ENCODE peak calls at places on chromosomes 3 and 15, in four cellular contexts. Y, K, O and F are unnamed samples.

GRCh38 chr15:63531586-63531985 is 27.2 kb downstream of the USP3 start:
- DNase-seq in K (no peak), Y (peak), O (peak), F (no peak)

GRCh38 chr3:171966533-171967136 is 72.7 kb upstream of the FNDC3B start:
- DNase-seq in O (no peak), Y (peak), K (no peak), F (no peak)

GRCh38 chr3:183149915-183150825 is 12.4 kb downstream of the LAMP3 start:
- DNase-seq in O (no peak), Y (no peak), K (no peak), F (no peak)

GRCh38 chr3:52063026-52063723 is 6.8 kb upstream of the DUSP7 start:
- DNase-seq in Y (no peak), O (no peak), K (no peak), F (no peak)

GRCh38 chr3:193829781-193830180 is 236.8 kb downstream of the OPA1 start:
- DNase-seq in K (no peak), Y (no peak), O (no peak), F (peak)

GRCh38 chr3:165883866-165884478 is 46.7 kb upstream of the BCHE start:
- DNase-seq in K (no peak), Y (peak), O (no peak), F (no peak)

GRCh38 chr3:129360705-129361460 is 67.6 kb downstream of the EFCAB12 start:
- DNase-seq in K (no peak), Y (no peak), O (no peak), F (no peak)

GRCh38 chr15:46280753-46281521 is 646.1 kb downstream of the SQOR start:
- DNase-seq in K (no peak), O (no peak), Y (no peak), F (no peak)

GRCh38 chr3:9946112-9947024 is 5.8 kb downstream of the PRRT3 start:
- DNase-seq in Y (peak), O (no peak), K (peak), F (peak)

GRCh38 chr3:9948586-9948985 is 3.6 kb downstream of the PRRT3 start:
- DNase-seq in O (no peak), K (no peak), Y (no peak), F (no peak)

GRCh38 chr3:9949115-9949514 is 3.1 kb downstream of the PRRT3 start:
- DNase-seq in O (no peak), K (no peak), Y (no peak), F (no peak)

GRCh38 chr3:9945358-9945757 is 6.8 kb downstream of the PRRT3 start:
- DNase-seq in O (no peak), Y (no peak), K (no peak), F (no peak)

DNA sequence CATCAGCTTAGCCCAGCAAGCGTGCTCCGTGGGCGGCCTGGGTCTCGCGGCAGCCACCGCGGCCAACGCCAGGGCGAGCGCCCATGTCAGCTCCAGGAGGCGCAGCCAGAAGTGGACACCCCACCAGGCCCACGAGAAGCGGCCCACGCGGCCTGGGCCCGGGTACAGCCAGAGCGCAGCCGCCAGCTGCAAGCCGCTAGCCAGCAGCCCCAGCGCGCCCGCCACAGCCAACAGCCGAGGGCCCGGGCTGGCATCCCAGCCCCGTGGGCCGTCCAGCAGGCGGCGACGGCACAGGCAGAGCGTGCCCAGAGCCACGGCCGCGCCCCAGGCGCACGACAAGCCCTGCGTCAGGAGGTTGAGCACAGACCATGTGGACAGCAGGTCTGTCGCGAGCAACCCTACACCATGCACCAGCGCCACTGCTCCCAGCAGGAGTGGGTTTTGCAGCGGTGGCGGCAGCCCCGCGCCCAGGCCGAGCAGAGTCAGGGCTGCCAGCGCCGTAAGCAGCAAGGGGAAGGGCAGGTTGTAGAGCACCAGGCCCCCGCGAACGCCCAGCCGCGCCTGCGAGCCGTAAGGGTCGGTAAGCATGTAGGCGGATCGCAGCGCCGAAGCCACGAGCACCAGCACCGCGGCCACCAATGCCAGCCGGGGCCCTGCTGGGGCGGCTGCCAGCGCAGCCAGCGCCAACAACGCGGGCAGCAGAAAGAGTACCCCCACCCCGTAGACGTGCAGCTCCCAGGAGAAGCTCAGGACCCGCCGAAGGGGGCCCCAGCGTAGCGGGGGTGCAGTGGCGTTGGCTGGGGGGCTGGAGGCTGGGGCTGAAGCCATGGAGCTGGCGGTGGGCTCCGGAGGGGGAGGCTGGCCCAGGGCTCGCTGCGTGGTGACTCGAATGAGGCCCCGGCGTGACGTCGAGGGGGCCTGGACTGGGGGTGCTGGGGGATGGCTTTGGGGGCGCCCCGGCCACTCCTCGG is 4.9 kb downstream of the PRRT3 start:
- DNase-seq in Y (peak), K (peak), O (no peak), F (peak)
- TF ChIP-seq CTCF in Y (peak), K (peak), O (no peak), F (peak)

DNA sequence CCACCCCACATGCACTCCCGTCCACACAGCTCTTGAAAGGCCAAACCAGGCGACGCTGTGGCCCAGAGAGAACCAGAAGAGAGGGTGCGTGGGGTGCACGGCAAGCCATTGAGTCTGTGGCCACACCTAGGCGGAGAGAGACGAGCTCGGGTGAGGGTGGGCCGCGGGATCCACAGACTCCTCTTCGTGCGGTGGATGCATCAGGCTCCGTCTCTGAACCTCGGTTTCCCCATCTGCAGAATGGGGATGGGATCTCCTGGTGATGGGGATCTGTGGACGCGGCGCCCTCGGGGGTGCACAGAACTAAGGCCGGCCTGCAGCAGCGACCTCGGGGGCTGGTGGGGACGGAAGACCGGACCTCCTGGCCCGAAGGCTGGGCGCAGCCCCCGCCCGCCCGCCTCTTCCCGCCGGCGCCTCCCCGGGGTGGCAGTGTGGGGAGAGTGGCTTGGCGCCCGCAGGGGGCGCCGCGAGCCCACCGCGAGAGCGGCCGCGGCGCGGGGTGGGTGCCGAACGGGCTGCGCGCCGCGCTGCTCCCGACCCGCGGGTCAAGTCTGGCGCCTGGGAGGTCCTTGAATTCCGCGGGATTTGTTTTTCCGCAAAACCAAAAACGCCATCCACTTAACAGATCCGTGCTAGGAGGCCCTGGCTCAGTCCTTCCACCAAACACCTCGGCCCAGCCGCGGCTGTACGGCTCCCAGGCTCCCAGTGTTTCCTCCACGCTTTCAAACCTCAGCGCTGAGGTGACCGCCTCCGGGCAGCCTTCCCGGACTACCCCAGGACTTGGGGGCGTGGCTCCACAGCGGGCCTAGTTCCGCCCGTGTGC is 13.2 kb upstream of the ADPGK start:
- DNase-seq in O (peak), K (no peak), Y (peak), F (peak)
- TF ChIP-seq MAZ in O (no peak), K (peak), Y (no peak), F (peak)

GRCh38 chr15:69561071-69561784 is 108.6 kb downstream of the RPLP1 start:
- DNase-seq in Y (no peak), O (no peak), K (peak), F (no peak)

GRCh38 chr15:69562097-69562496 is 109.5 kb downstream of the RPLP1 start:
- DNase-seq in O (no peak), K (no peak), Y (no peak), F (no peak)

GRCh38 chr15:69565066-69565465 is 112.4 kb downstream of the RPLP1 start:
- DNase-seq in Y (no peak), O (no peak), K (no peak), F (no peak)

GRCh38 chr15:69559440-69560215 is 107.0 kb downstream of the RPLP1 start:
- DNase-seq in O (no peak), Y (no peak), K (no peak), F (no peak)

GRCh38 chr15:69562564-69562963 is 109.9 kb downstream of the RPLP1 start:
- DNase-seq in O (no peak), Y (no peak), K (no peak), F (no peak)
- TF ChIP-seq CTCF in O (no peak), Y (no peak), K (no peak), F (no peak)

DNA sequence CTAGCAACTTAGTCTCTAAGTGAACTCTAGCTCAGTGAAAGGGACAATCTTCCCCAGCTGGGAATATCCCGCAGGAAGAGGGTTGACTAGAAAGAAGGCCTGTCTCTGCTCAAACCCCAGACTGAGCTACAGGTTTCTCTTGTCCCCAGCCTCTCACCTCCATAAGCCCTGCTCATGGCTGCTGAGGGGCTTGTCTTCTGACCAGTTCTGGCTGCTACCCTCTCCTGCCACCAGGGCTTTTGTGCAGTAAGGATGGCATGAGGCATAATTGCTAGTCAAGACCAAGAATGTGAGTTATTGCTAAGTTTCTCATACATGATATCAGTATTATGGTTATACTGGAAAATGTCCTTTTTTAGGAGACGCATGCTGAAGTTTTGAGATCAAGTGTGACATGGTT is 21.3 kb downstream of the WDR53 start:
- DNase-seq in K (no peak), O (no peak), Y (no peak), F (no peak)
- TF ChIP-seq MAZ in K (no peak), O (no peak), Y (no peak), F (no peak)

GRCh38 chr3:157356541-157356940 is 80.1 kb upstream of the PTX3 start:
- DNase-seq in O (no peak), Y (no peak), K (no peak), F (no peak)

GRCh38 chr3:157354254-157354653 is 82.4 kb upstream of the PTX3 start:
- DNase-seq in O (no peak), Y (no peak), K (no peak), F (no peak)

GRCh38 chr3:157355276-157355675 is 81.4 kb upstream of the PTX3 start:
- DNase-seq in Y (no peak), O (no peak), K (no peak), F (no peak)

GRCh38 chr3:157353657-157354056 is 83.0 kb upstream of the PTX3 start:
- DNase-seq in O (no peak), K (no peak), Y (no peak), F (no peak)

GRCh38 chr3:157354722-157355121 is 81.9 kb upstream of the PTX3 start:
- DNase-seq in Y (no peak), O (peak), K (no peak), F (peak)
- TF ChIP-seq CTCF in Y (peak), O (peak), K (peak), F (peak)

GRCh38 chr3:123750209-123750608 is 133.9 kb downstream of the MYLK start:
- DNase-seq in O (no peak), Y (no peak), K (no peak), F (no peak)

GRCh38 chr3:123749716-123750115 is 134.4 kb downstream of the MYLK start:
- DNase-seq in O (no peak), Y (no peak), K (peak), F (peak)

GRCh38 chr3:123752228-123752627 is 131.9 kb downstream of the MYLK start:
- DNase-seq in K (no peak), O (no peak), Y (no peak), F (no peak)

GRCh38 chr3:123751478-123751877 is 132.7 kb downstream of the MYLK start:
- DNase-seq in O (no peak), K (no peak), Y (no peak), F (peak)

GRCh38 chr3:123750659-123751420 is 133.3 kb downstream of the MYLK start:
- DNase-seq in O (no peak), Y (peak), K (peak), F (peak)
- TF ChIP-seq MAZ in O (no peak), Y (no peak), K (peak), F (peak)

GRCh38 chr3:40846466-40846865 is 321.7 kb downstream of the ZNF621 start:
- DNase-seq in Y (no peak), K (no peak), O (no peak), F (no peak)

GRCh38 chr3:40845447-40845846 is 320.7 kb downstream of the ZNF621 start:
- DNase-seq in Y (no peak), O (no peak), K (no peak), F (no peak)

GRCh38 chr3:40845916-40846315 is 321.2 kb downstream of the ZNF621 start:
- DNase-seq in Y (no peak), K (no peak), O (no peak), F (no peak)

GRCh38 chr3:40848411-40848810 is 323.7 kb downstream of the ZNF621 start:
- DNase-seq in Y (no peak), O (no peak), K (no peak), F (no peak)

DNA sequence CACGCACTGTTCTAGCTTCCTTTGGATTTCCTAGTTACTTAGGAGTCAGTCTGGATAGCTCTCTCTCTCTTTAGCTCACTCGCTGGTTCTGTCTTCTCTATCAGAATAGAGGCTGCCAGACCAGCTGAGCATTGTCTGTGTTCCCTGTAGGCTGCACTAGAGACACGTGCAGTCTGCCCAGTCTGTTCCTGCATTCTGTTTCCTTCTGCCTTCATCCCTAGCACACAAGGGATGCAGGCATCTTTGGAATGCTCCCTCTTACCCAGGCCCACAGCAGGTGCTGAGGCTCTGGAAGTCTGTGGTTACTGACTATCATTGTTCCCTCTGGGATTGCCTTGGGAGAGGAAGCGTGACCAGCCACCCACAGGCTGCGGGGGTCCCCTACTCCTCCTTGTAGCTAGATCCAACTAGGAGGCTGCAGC is 322.8 kb downstream of the ZNF621 start:
- DNase-seq in Y (no peak), O (no peak), K (peak), F (no peak)
- TF ChIP-seq CTCF in Y (no peak), O (no peak), K (peak), F (no peak)

GRCh38 chr3:61985020-61985419 is 388.3 kb downstream of the FEZF2 start:
- DNase-seq in Y (no peak), O (no peak), K (no peak), F (peak)
- TF ChIP-seq MAZ in Y (no peak), O (no peak), K (no peak), F (peak)